ENCODE peak calls at places on chromosome 15, in ten cellular contexts. S is T-cell; A is mesothelial cell of epicardium; X is uterus; K is NCI-H1092 treated with DMSO at 0.1 percent for 48 hours; O is foreskin fibroblast; P is activated CD4-positive, alpha-beta T cell treated with anti-CD3 and anti-CD28 coated beads for 24 hours; R is GM12865; C is GM13977; B is HuH-7.5. U is an unnamed sample.

GRCh38 chr15:41001524-41001923 is 48.3 kb downstream of the CHAC1 start:
- DNase-seq in C (no peak), K (no peak), R (no peak), A (no peak), P (no peak), O (no peak), X (no peak), S (no peak), B (no peak), U (no peak)

GRCh38 chr15:82768414-82769081 is 37.3 kb downstream of the FSD2 start:
- DNase-seq in X (no peak), R (no peak), B (no peak), P (no peak), C (no peak), K (no peak), O (peak; percentile 36), S (no peak), A (no peak), U (no peak)

GRCh38 chr15:40937762-40938529 is 8.8 kb downstream of the DLL4 start:
- DNase-seq in P (no peak), S (no peak), O (no peak), X (no peak), K (no peak), B (no peak), A (no peak), C (no peak), R (peak; percentile 37), U (peak; percentile 61)

GRCh38 chr15:34879112-34879511 is 83.8 kb upstream of the ACTC1 start:
- DNase-seq in K (no peak), P (no peak), O (no peak), X (no peak), A (no peak), B (no peak), S (no peak), C (no peak), R (no peak), U (no peak)

GRCh38 chr15:49877871-49878511 is 241.0 kb downstream of the ATP8B4 start:
- DNase-seq in P (no peak), O (peak; percentile 66), K (no peak), C (no peak), X (peak; percentile 68), R (no peak), B (no peak), A (no peak), S (no peak), U (peak; percentile 22)

GRCh38 chr15:93462690-93463089 is 373.7 kb upstream of the RGMA start:
- DNase-seq in S (no peak), X (no peak), O (no peak), P (no peak), A (no peak), K (no peak), C (no peak), R (no peak), B (no peak), U (no peak)

GRCh38 chr15:89690276-89691218 is at the start of the genes PEX11A and WDR93:
- DNase-seq in P (peak; percentile 63), X (peak; percentile 84), A (peak; percentile 82), S (peak; percentile 66), O (peak; percentile 60), C (peak; percentile 84), K (peak; percentile 60), R (peak; percentile 86), B (peak; percentile 83), U (peak; percentile 89)

GRCh38 chr15:31824009-31824408 is 206.3 kb upstream of the CHRNA7 start:
- DNase-seq in C (no peak), B (no peak), P (no peak), K (no peak), O (no peak), X (no peak), S (no peak), A (no peak), R (no peak), U (no peak)

GRCh38 chr15:91752081-91752810 is 101.3 kb upstream of the SLCO3A1 start:
- DNase-seq in A (no peak), X (no peak), R (no peak), P (no peak), S (no peak), O (no peak), K (no peak), B (no peak), C (no peak), U (no peak)

GRCh38 chr15:94259121-94259776 is 27.9 kb downstream of the MCTP2 start:
- DNase-seq in B (no peak), S (no peak), K (no peak), C (no peak), P (no peak), X (no peak), R (no peak), A (no peak), O (no peak), U (no peak)

GRCh38 chr15:99131441-99132023 is 26.7 kb downstream of the SYNM start:
- DNase-seq in P (no peak), C (no peak), K (no peak), S (no peak), B (peak; percentile 88), O (no peak), A (peak; percentile 34), X (no peak), R (no peak), U (no peak)

U was measured in AG08396.